ENCODE peak calls at places on chromosomes 6 and 20, in seven cellular contexts. N is cardiac fibroblast; D is GM23248; H is SK-MEL-5; E is Daoy; Y is activated naive CD4-positive, alpha-beta T cell; W is NT2/D1. F is an unnamed sample.
A peak's percentile ranks its signal among the peaks of the same experiment; 100 is the strongest.

GRCh38 chr20:47917549-47918070 is 132.3 kb upstream of the SULF2 start:
- DNase-seq in H (no peak), N (no peak), W (no peak), E (no peak), Y (no peak), D (no peak), F (no peak)

GRCh38 chr6:144033816-144034540 is 25.9 kb upstream of the PLAGL1 start:
- DNase-seq in Y (no peak), H (no peak), E (peak; percentile 31), D (peak; percentile 94), W (no peak), N (peak; percentile 61), F (no peak)

GRCh38 chr6:85395746-85396145 is 54.1 kb upstream of the NT5E start:
- DNase-seq in N (no peak), Y (no peak), E (no peak), H (no peak), D (no peak), W (no peak), F (no peak)

GRCh38 chr6:167913699-167914098 is 83.8 kb upstream of the KIF25 start:
- DNase-seq in N (no peak), D (no peak), Y (no peak), W (no peak), E (no peak), H (no peak), F (no peak)

GRCh38 chr6:11974089-11974488 is 38.0 kb upstream of the HIVEP1 start:
- DNase-seq in D (peak; percentile 57), H (no peak), N (peak; percentile 55), W (no peak), Y (no peak), E (no peak), F (no peak)

GRCh38 chr6:163823577-163823976 is 409.1 kb downstream of the QKI start:
- DNase-seq in E (no peak), H (peak; percentile 9), W (no peak), Y (no peak), D (no peak), N (no peak), F (no peak)

GRCh38 chr20:59307270-59307669 is 6.9 kb downstream of the EDN3 start:
- DNase-seq in W (no peak), N (no peak), Y (no peak), D (no peak), E (no peak), H (no peak), F (no peak)

GRCh38 chr6:78629154-78629721 is 238.1 kb upstream of the IRAK1BP1 start:
- DNase-seq in Y (no peak), N (peak; percentile 53), H (peak; percentile 6), E (peak; percentile 26), W (no peak), D (peak; percentile 71), F (no peak)

GRCh38 chr6:30326446-30327231 is at the start of gene TRIM39:
- DNase-seq in N (peak; percentile 87), Y (peak; percentile 77), W (peak; percentile 46), H (peak; percentile 77), E (peak; percentile 91), D (peak; percentile 94), F (peak; percentile 89)

GRCh38 chr6:48624631-48625030 is 513.6 kb upstream of the PTCHD4 start:
- DNase-seq in W (no peak), Y (no peak), D (no peak), N (no peak), E (no peak), H (no peak), F (no peak)

GRCh38 chr6:36028887-36029324 is 1.3 kb downstream of the MAPK14 start:
- DNase-seq in H (peak; percentile 57), D (peak; percentile 92), W (no peak), Y (peak; percentile 61), N (peak; percentile 91), E (peak; percentile 87), F (peak; percentile 52)

GRCh38 chr20:33604991-33605370 is 57.1 kb upstream of the C20orf144 start:
- DNase-seq in N (no peak), H (no peak), W (no peak), E (no peak), D (peak; percentile 4), Y (no peak), F (no peak)

GRCh38 chr6:5259428-5259827 is 1.3 kb downstream of the LYRM4 start:
- DNase-seq in H (no peak), Y (no peak), W (no peak), N (no peak), E (no peak), D (no peak), F (no peak)

GRCh38 chr6:72950114-72950860 is 275.0 kb downstream of the KHDC1L start:
- DNase-seq in N (peak; percentile 72), Y (no peak), H (no peak), E (peak; percentile 58), D (peak; percentile 89), W (no peak), F (peak; percentile 31)

GRCh38 chr6:142850653-142851434 is 94.1 kb downstream of the HIVEP2 start:
- DNase-seq in H (no peak), W (no peak), N (no peak), E (peak; percentile 56), D (peak; percentile 83), Y (no peak), F (no peak)

GRCh38 chr6:106918128-106918527 is 56.4 kb downstream of the CD24 start:
- DNase-seq in W (no peak), Y (no peak), D (no peak), E (no peak), N (no peak), H (no peak), F (no peak)

GRCh38 chr6:43916091-43916923 is 146.3 kb downstream of the VEGFA start:
- DNase-seq in H (no peak), D (peak; percentile 83), W (no peak), Y (no peak), E (no peak), N (peak; percentile 79), F (no peak)

GRCh38 chr20:59514554-59514953 is 89.8 kb upstream of the PHACTR3 start:
- DNase-seq in N (no peak), D (no peak), E (no peak), Y (no peak), H (no peak), W (no peak), F (no peak)

GRCh38 chr6:135182993-135183531 is 2.0 kb downstream of the MYB start:
- DNase-seq in N (no peak), H (no peak), W (no peak), D (peak; percentile 9), E (peak; percentile 21), Y (peak; percentile 11), F (no peak)

GRCh38 chr6:27863962-27864905 is 48.0 kb downstream of the OR2B2 start:
- DNase-seq in N (peak; percentile 34), D (peak; percentile 52), H (no peak), E (no peak), W (no peak), Y (no peak), F (no peak)

GRCh38 chr6:89792881-89793280 is 26.7 kb downstream of the MDN1 start:
- DNase-seq in N (peak; percentile 35), D (peak; percentile 29), W (peak; percentile 13), E (peak; percentile 4), Y (no peak), H (peak; percentile 77), F (peak; percentile 52)

GRCh38 chr6:130708338-130708737 is 118.9 kb upstream of the SMLR1 start:
- DNase-seq in W (no peak), D (no peak), N (no peak), H (no peak), E (no peak), Y (no peak), F (no peak)

GRCh38 chr6:34806738-34807453 is 15.0 kb downstream of the BLTP3A start:
- DNase-seq in N (peak; percentile 19), D (peak; percentile 29), H (no peak), Y (no peak), W (no peak), E (peak; percentile 60), F (no peak)

GRCh38 chr20:62716198-62716940 is 7.7 kb downstream of the NTSR1 start:
- DNase-seq in D (peak; percentile 18), N (peak; percentile 28), H (no peak), Y (peak; percentile 12), W (no peak), E (no peak), F (no peak)

GRCh38 chr6:47103931-47104330 is 61.8 kb upstream of the ADGRF1 start:
- DNase-seq in D (peak; percentile 31), Y (no peak), E (no peak), W (no peak), H (no peak), N (peak; percentile 57), F (no peak)

GRCh38 chr6:151098166-151098565 is 141.6 kb upstream of the AKAP12 start:
- DNase-seq in D (no peak), W (no peak), N (peak; percentile 26), Y (no peak), H (no peak), E (peak; percentile 48), F (no peak)

GRCh38 chr6:44285552-44286284 is 15.5 kb downstream of the TMEM151B start:
- DNase-seq in E (no peak), Y (no peak), D (peak; percentile 38), N (no peak), W (no peak), H (no peak), F (no peak)

GRCh38 chr6:79461205-79461604 is 76.0 kb downstream of the LCA5 start:
- DNase-seq in W (no peak), H (peak; percentile 70), D (peak; percentile 34), E (no peak), Y (no peak), N (peak; percentile 34), F (peak; percentile 71)

GRCh38 chr6:81487489-81487888 is 265.0 kb downstream of the TENT5A start:
- DNase-seq in W (no peak), D (no peak), E (peak; percentile 60), H (no peak), Y (no peak), N (peak; percentile 63), F (no peak)

GRCh38 chr6:37256692-37257319 is 766 bp upstream of the TBC1D22B start:
- DNase-seq in H (no peak), D (peak; percentile 69), W (no peak), E (no peak), Y (no peak), N (no peak), F (no peak)

GRCh38 chr20:31920275-31920855 is 31.5 kb downstream of the PDRG1 start:
- DNase-seq in Y (no peak), N (no peak), H (no peak), D (no peak), E (no peak), W (no peak), F (no peak)

GRCh38 chr6:167221408-167222201 is 63.8 kb upstream of the GPR31 start:
- DNase-seq in D (no peak), H (no peak), W (no peak), N (no peak), Y (no peak), E (no peak), F (no peak)

GRCh38 chr6:12138936-12139335 is 126.8 kb downstream of the HIVEP1 start:
- DNase-seq in W (no peak), H (no peak), D (no peak), E (no peak), N (no peak), Y (no peak), F (no peak)

GRCh38 chr6:160960067-160960466 is 31.5 kb upstream of the MAP3K4 start:
- DNase-seq in Y (no peak), D (no peak), W (no peak), E (no peak), H (peak; percentile 7), N (no peak), F (no peak)

GRCh38 chr6:155985660-155986138 is 530.1 kb upstream of the NOX3 start:
- DNase-seq in Y (no peak), W (no peak), E (no peak), N (no peak), H (no peak), D (no peak), F (no peak)